ENCODE peak calls at places on chromosome 7, in four cellular contexts. A is left ventricle myocardium inferior, Q is pancreas, F is prostate gland. W is an unnamed sample.

GRCh38 chr7:73742338-73742752 is 3.7 kb upstream of the ABHD11 start:
- DNase-seq in A (no peak), Q (peak; percentile 70), F (no peak), W (peak; percentile 59)

GRCh38 chr7:70645876-70646336 is 486.0 kb upstream of the GALNT17 start:
- DNase-seq in A (no peak), Q (no peak), F (no peak), W (no peak)

GRCh38 chr7:34087892-34088891 is 182.9 kb downstream of the BMPER start:
- DNase-seq in A (no peak), Q (no peak), F (no peak), W (peak; percentile 52)

GRCh38 chr7:75809396-75809795 is 4.2 kb downstream of the CCL24 start:
- DNase-seq in A (no peak), Q (no peak), F (no peak), W (no peak)

GRCh38 chr7:138223402-138223872 is 147.2 kb downstream of the AKR1D1 start:
- DNase-seq in A (no peak), Q (no peak), F (no peak), W (no peak)

GRCh38 chr7:81004098-81004497 is 85.2 kb upstream of the SEMA3C start:
- DNase-seq in A (no peak), Q (no peak), F (no peak), W (no peak)

GRCh38 chr7:154231732-154232131 is 179.5 kb downstream of the DPP6 start:
- DNase-seq in A (no peak), Q (no peak), F (no peak), W (no peak)

GRCh38 chr7:127252736-127253288 is at the start of gene GRM8:
- DNase-seq in A (peak; percentile 27), Q (peak; percentile 16), F (peak; percentile 9), W (peak; percentile 40)

GRCh38 chr7:135249901-135250300 is 16.3 kb downstream of the STRA8 start:
- DNase-seq in A (no peak), Q (no peak), F (no peak), W (no peak)

GRCh38 chr7:4240813-4241612 is 441.1 kb upstream of the FOXK1 start:
- DNase-seq in A (no peak), Q (no peak), F (no peak), W (no peak)

GRCh38 chr7:29352041-29352440 is 157.5 kb downstream of the CHN2 start:
- DNase-seq in A (no peak), Q (no peak), F (no peak), W (no peak)

GRCh38 chr7:100591596-100591995 is 5.5 kb downstream of the FBXO24 start:
- DNase-seq in A (no peak), Q (no peak), F (no peak), W (no peak)

GRCh38 chr7:155020996-155021395 is 18.1 kb upstream of the PAXIP1 start:
- DNase-seq in A (no peak), Q (no peak), F (no peak), W (no peak)

GRCh38 chr7:7696458-7697119 is 21.8 kb downstream of the RPA3 start:
- DNase-seq in A (no peak), Q (peak; percentile 23), F (peak; percentile 35), W (no peak)

GRCh38 chr7:1931951-1932270 is 261.8 kb downstream of the ELFN1 start:
- DNase-seq in A (no peak), Q (no peak), F (no peak), W (no peak)

GRCh38 chr7:40780431-40780830 is 645.6 kb downstream of the SUGCT start:
- DNase-seq in A (no peak), Q (no peak), F (no peak), W (no peak)

GRCh38 chr7:155942226-155942950 is 130.1 kb upstream of the SHH start:
- DNase-seq in A (no peak), Q (no peak), F (no peak), W (no peak)

GRCh38 chr7:14199336-14199735 is 209.9 kb upstream of the ETV1 start:
- DNase-seq in A (no peak), Q (no peak), F (no peak), W (no peak)

GRCh38 chr7:14195079-14195478 is 205.6 kb upstream of the ETV1 start:
- DNase-seq in A (no peak), Q (no peak), F (no peak), W (no peak)

GRCh38 chr7:14195896-14196295 is 206.4 kb upstream of the ETV1 start:
- DNase-seq in A (no peak), Q (no peak), F (no peak), W (no peak)

GRCh38 chr7:14197280-14197679 is 207.8 kb upstream of the ETV1 start:
- DNase-seq in A (no peak), Q (no peak), F (no peak), W (no peak)

GRCh38 chr7:14196555-14196954 is 207.1 kb upstream of the ETV1 start:
- DNase-seq in A (no peak), Q (no peak), F (no peak), W (no peak)
- H3K27ac ChIP-seq in A (peak overlapping the region; percentile 76), Q (no peak overlapping the region), F (no peak overlapping the region), W (no peak overlapping the region)

GRCh38 chr7:128875523-128875948 is 12.9 kb downstream of the ATP6V1F start:
- DNase-seq in A (no peak), Q (no peak), F (no peak), W (no peak)

GRCh38 chr7:128873234-128873633 is 10.6 kb downstream of the ATP6V1F start:
- DNase-seq in A (no peak), Q (no peak), F (no peak), W (no peak)

GRCh38 chr7:128876127-128876526 is 13.5 kb downstream of the ATP6V1F start:
- DNase-seq in A (no peak), Q (no peak), F (no peak), W (no peak)

GRCh38 chr7:128872394-128872824 is 9.8 kb downstream of the ATP6V1F start:
- DNase-seq in A (no peak), Q (no peak), F (no peak), W (no peak)

GRCh38 chr7:128874140-128875031 is 11.7 kb downstream of the ATP6V1F start:
- DNase-seq in A (peak; percentile 13), Q (no peak), F (no peak), W (peak; percentile 92)
- H3K4me3 ChIP-seq in A (no peak overlapping the region), Q (no peak overlapping the region), F (no peak overlapping the region), W (peak overlapping the region; percentile 20)

GRCh38 chr7:130884437-130885417 is 150.7 kb upstream of the KLF14 start:
- DNase-seq in A (no peak), Q (no peak), F (no peak), W (peak; percentile 51)
- H3K4me1 ChIP-seq in A (peaks cover 80% of the 10 kb centered on the region), Q (peaks cover 17% of the 10 kb centered on the region), F (no peaks in the 10 kb centered on the region), W (peaks cover 15% of the 10 kb centered on the region)

GRCh38 chr7:94059747-94060146 is 55.6 kb upstream of the BET1 start:
- DNase-seq in A (no peak), Q (no peak), F (no peak), W (no peak)
- H3K27ac ChIP-seq in A (no peak overlapping the region), Q (no peak overlapping the region), F (no peak overlapping the region), W (no peak overlapping the region)

GRCh38 chr7:27184342-27185012 is 555 bp downstream of the HOXA11 start:
- DNase-seq in A (no peak), Q (no peak), F (peak; percentile 68), W (no peak)
- H3K4me3 ChIP-seq in A (peak overlapping the region; percentile 59), Q (no peak overlapping the region), F (peak overlapping the region; percentile 62), W (peak overlapping the region; percentile 50)

GRCh38 chr7:131057015-131057518 is 270.6 kb upstream of the MKLN1 start:
- DNase-seq in A (no peak), Q (peak; percentile 44), F (peak; percentile 80), W (peak; percentile 45)

GRCh38 chr7:131056007-131056406 is 271.7 kb upstream of the MKLN1 start:
- DNase-seq in A (no peak), Q (no peak), F (no peak), W (no peak)

GRCh38 chr7:131052285-131052942 is 275.3 kb upstream of the MKLN1 start:
- DNase-seq in A (no peak), Q (no peak), F (no peak), W (no peak)

GRCh38 chr7:131047651-131048304 is 279.9 kb upstream of the MKLN1 start:
- DNase-seq in A (no peak), Q (no peak), F (no peak), W (no peak)

GRCh38 chr7:131051304-131051703 is 276.4 kb upstream of the MKLN1 start:
- DNase-seq in A (no peak), Q (no peak), F (no peak), W (no peak)
- H3K4me1 ChIP-seq in A (peaks cover 88% of the 10 kb centered on the region), Q (peaks cover 35% of the 10 kb centered on the region), F (peaks cover 17% of the 10 kb centered on the region), W (peaks cover 2% of the 10 kb centered on the region)

DNA sequence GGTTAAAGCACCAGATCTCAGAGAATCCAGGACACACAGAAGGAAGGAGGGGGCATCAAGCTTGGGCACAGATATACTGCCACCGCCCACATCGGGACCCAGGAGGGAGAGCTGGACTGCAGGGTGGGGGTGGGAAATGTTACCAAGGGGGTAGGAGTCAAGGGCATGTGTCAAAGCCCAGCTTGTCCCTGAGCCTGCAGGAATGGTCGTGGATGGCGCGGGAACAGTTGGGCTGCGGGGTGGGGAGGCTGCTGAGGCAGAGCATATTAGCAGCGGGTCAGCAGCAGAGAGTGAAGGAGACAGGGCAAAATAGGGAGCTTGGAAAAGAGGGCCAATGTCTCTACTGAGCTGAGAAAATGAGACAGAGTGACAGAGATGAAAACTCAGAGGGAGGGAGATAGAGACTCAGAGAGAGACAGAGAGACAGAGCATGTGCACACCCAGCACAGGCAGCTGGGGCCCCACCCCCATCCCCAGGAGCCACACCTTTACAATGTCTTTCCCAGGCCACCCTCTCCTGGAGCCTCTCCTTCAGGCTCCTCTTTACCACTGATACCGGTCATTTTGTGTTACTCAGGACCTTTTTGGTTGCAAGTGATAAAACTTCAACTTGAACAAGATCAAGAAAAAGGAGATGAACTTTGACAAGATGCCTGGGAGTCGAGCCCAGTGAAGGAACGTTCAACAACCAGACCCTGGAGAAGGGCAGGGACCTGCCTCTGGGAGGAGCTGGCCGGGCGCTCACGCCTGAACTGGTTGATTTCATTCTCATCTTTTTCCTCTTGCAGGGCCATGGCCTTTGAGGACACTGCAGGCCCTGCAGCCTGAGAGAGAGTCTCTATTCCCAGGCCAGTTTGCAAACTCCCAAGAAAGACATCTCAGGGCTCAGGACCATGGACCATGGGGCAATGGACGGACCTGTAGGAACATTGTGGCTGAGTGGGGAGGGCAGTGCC is 50.0 kb downstream of the AOC1 start:
- DNase-seq in A (no peak), Q (no peak), F (no peak), W (peak; percentile 77)
- H3K27ac ChIP-seq in A (peak overlapping the region; percentile 79), Q (peak overlapping the region; percentile 52), F (no peak overlapping the region), W (peak overlapping the region; percentile 56)

GRCh38 chr7:25850730-25851129 is 301.3 kb upstream of the NFE2L3 start:
- DNase-seq in A (no peak), Q (no peak), F (no peak), W (no peak)

GRCh38 chr7:25852995-25853713 is 298.8 kb upstream of the NFE2L3 start:
- DNase-seq in A (no peak), Q (no peak), F (no peak), W (no peak)

GRCh38 chr7:25851332-25852248 is 300.4 kb upstream of the NFE2L3 start:
- DNase-seq in A (peak; percentile 79), Q (peak; percentile 70), F (peak; percentile 85), W (peak; percentile 95)

GRCh38 chr7:25854059-25854458 is 297.9 kb upstream of the NFE2L3 start:
- DNase-seq in A (no peak), Q (no peak), F (no peak), W (no peak)

GRCh38 chr7:25852249-25852994 is 299.6 kb upstream of the NFE2L3 start:
- DNase-seq in A (no peak), Q (no peak), F (no peak), W (peak; percentile 75)
- H3K4me3 ChIP-seq in A (peak overlapping the region; percentile 43), Q (no peak overlapping the region), F (no peak overlapping the region), W (peak overlapping the region; percentile 25)

GRCh38 chr7:150992833-150993302 is 2.1 kb downstream of the NOS3 start:
- DNase-seq in A (peak; percentile 43), Q (no peak), F (no peak), W (no peak)
- H3K4me1 ChIP-seq in A (peaks cover 71% of the 10 kb centered on the region), Q (no peaks in the 10 kb centered on the region), F (no peaks in the 10 kb centered on the region), W (no peaks in the 10 kb centered on the region)

W was measured in colonic mucosa.